ENCODE peak calls at places on chromosomes 13 and 19, in four cellular contexts. M is body of pancreas; T is effector memory CD4-positive, alpha-beta T cell; I is breast epithelium. E is an unnamed sample.

GRCh38 chr13:39364797-39365468 is 238.1 kb downstream of the LHFPL6 start:
- DNase-seq in I (no peak), T (no peak), M (no peak), E (no peak)

GRCh38 chr13:20803180-20803965 is 29.6 kb upstream of the EEF1AKMT1 start:
- DNase-seq in I (no peak), M (no peak), T (no peak), E (no peak)

GRCh38 chr19:51023946-51024345 is 2.5 kb downstream of the KLK11 start:
- DNase-seq in M (no peak), I (no peak), T (no peak), E (no peak)

GRCh38 chr13:84400711-84401110 is 518.4 kb upstream of the SLITRK1 start:
- DNase-seq in T (no peak), I (no peak), M (no peak), E (no peak)

GRCh38 chr13:45799451-45799850 is 52.1 kb downstream of the SIAH3 start:
- DNase-seq in M (no peak), I (no peak), T (no peak), E (no peak)

GRCh38 chr13:46655727-46656180 is 102.8 kb downstream of the LRCH1 start:
- DNase-seq in M (peak; percentile 46), I (peak; percentile 83), T (no peak), E (no peak)

GRCh38 chr19:40613669-40614594 is 12.8 kb downstream of the LTBP4 start:
- DNase-seq in I (peak; percentile 84), M (peak; percentile 60), T (peak; percentile 63), E (no peak)

GRCh38 chr13:98541701-98542203 is 35.2 kb downstream of the STK24 start:
- DNase-seq in T (no peak), I (no peak), M (no peak), E (no peak)

GRCh38 chr13:36872621-36873020 is 47.4 kb downstream of the SMAD9 start:
- DNase-seq in I (no peak), M (no peak), T (no peak), E (no peak)

GRCh38 chr13:87777395-87777794 is 106.2 kb downstream of the SLITRK5 start:
- DNase-seq in T (no peak), I (no peak), M (no peak), E (no peak)

GRCh38 chr19:7391218-7391670 is 42.5 kb downstream of the ARHGEF18 start:
- DNase-seq in I (no peak), T (no peak), M (peak; percentile 56), E (no peak)

GRCh38 chr13:57874530-57874929 is 243.0 kb downstream of the PCDH17 start:
- DNase-seq in M (no peak), T (no peak), I (no peak), E (no peak)

GRCh38 chr13:37539176-37539575 is 59.4 kb downstream of the POSTN start:
- DNase-seq in M (no peak), T (no peak), I (no peak), E (no peak)

GRCh38 chr13:44273991-44274810 is 99.4 kb upstream of the SERP2 start:
- DNase-seq in I (no peak), T (no peak), M (no peak), E (no peak)

GRCh38 chr19:22528956-22529355 is 105.2 kb upstream of the ZNF492 start:
- DNase-seq in T (no peak), I (no peak), M (no peak), E (no peak)

GRCh38 chr13:100710176-100710575 is 35.6 kb upstream of the TMTC4 start:
- DNase-seq in M (no peak), I (no peak), T (no peak), E (no peak)

GRCh38 chr13:34294483-34295129 is 476.7 kb downstream of the RFC3 start:
- DNase-seq in M (no peak), I (no peak), T (no peak), E (no peak)

DNA sequence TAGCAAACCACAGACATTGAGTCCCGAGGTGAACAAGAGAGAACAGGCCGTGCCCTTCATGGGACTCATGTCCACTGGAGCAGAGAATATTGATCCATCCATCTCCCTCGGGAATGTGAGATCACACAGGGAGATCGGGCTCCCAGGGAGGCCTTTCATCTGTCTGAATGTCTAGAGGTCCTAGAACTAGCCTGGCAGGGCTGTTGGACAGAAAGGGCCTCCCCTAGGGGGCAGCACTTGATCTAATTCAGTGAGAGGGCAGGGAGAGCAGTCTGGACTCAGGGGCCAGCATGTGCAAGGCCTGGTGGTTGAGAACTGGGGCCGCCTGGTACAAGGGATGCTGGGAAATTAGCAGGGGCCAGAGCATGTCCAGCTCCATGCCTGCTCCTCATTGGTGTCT is 4.3 kb downstream of the RUVBL2 start:
- DNase-seq in T (no peak), M (peak; percentile 32), I (no peak), E (no peak)
- H3K27ac ChIP-seq in T (no peak overlapping the region), M (no peak overlapping the region), I (no peak overlapping the region), E (no peak overlapping the region)

GRCh38 chr19:9149976-9150375 is 9.8 kb downstream of the ZNF317 start:
- DNase-seq in I (no peak), M (no peak), T (no peak), E (no peak)
- H3K9me3 ChIP-seq in I (peaks cover 61% of the 10 kb centered on the region), M (no peaks in the 10 kb centered on the region), T (peaks cover 10% of the 10 kb centered on the region), E (peaks cover 33% of the 10 kb centered on the region)

GRCh38 chr19:56084835-56085536 is 36.1 kb downstream of the ZNF787 start:
- DNase-seq in T (no peak), I (peak; percentile 50), M (no peak), E (no peak)
- H3K27ac ChIP-seq in T (no peak overlapping the region), I (no peak overlapping the region), M (no peak overlapping the region), E (no peak overlapping the region)

DNA sequence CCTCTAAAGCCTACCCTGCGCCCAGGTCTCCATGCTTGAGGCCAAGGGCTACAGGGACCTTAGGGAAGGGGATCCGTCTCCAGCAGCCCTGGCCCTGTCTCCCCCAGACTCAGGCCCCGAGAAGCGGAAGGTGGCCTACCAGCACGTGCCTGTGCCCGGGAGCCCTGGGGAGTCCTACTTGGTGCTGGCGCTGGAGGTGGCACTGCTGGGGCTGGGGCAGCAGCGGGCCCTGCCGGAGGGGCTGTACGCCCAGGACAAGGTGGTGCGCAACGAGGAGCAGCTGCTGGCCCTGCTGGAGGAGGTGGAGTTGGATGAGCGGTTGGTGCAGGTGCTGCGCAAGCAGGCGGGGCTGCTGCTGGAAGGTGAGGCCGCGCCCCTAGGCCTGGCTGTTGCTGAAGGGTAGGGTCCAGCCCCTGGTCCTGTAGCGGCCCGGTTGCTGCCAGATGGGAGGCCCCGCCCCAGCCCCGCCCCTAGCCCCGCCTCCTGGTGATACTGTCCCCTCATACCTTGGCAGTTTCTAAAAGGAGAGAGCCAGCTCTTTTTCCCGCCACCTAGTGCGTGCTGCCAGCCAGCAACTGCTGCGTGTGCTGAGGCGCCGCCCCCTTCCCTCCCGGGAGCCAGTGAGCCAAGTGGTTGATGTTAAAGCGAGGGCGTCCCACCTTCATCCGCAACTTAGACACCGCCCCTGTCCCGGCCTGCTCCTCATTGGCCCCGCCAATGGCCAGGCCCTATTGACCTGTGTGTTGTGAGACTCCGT is 22.6 kb downstream of the ZSWIM4 start:
- DNase-seq in M (peak; percentile 92), I (no peak), T (no peak), E (no peak)
- H3K9me3 ChIP-seq in M (no peaks in the 10 kb centered on the region), I (no peaks in the 10 kb centered on the region), T (no peaks in the 10 kb centered on the region), E (no peaks in the 10 kb centered on the region)

GRCh38 chr19:16404396-16404795 is 67.4 kb downstream of the EPS15L1 start:
- DNase-seq in T (no peak), I (no peak), M (no peak), E (no peak)
- H3K27ac ChIP-seq in T (no peak overlapping the region), I (no peak overlapping the region), M (no peak overlapping the region), E (no peak overlapping the region)

GRCh38 chr19:52155596-52156359 is 15.6 kb downstream of the ZNF836 start:
- DNase-seq in T (no peak), I (no peak), M (no peak), E (no peak)
- H3K9me3 ChIP-seq in T (peaks cover 63% of the 10 kb centered on the region), I (peaks cover 18% of the 10 kb centered on the region), M (no peaks in the 10 kb centered on the region), E (peaks cover 61% of the 10 kb centered on the region)

GRCh38 chr19:18466354-18466753 is 28.4 kb upstream of the ISYNA1 start:
- DNase-seq in T (no peak), I (no peak), M (no peak), E (no peak)
- H3K27ac ChIP-seq in T (no peak overlapping the region), I (peak overlapping the region; percentile 86), M (peak overlapping the region; percentile 79), E (peak overlapping the region; percentile 1)

GRCh38 chr13:50923272-50923671 is 13.7 kb downstream of the RNASEH2B start:
- DNase-seq in M (no peak), I (no peak), T (no peak), E (no peak)
- H3K9me3 ChIP-seq in M (no peaks in the 10 kb centered on the region), I (peaks cover 11% of the 10 kb centered on the region), T (peaks cover 8% of the 10 kb centered on the region), E (peaks cover 14% of the 10 kb centered on the region)

DNA sequence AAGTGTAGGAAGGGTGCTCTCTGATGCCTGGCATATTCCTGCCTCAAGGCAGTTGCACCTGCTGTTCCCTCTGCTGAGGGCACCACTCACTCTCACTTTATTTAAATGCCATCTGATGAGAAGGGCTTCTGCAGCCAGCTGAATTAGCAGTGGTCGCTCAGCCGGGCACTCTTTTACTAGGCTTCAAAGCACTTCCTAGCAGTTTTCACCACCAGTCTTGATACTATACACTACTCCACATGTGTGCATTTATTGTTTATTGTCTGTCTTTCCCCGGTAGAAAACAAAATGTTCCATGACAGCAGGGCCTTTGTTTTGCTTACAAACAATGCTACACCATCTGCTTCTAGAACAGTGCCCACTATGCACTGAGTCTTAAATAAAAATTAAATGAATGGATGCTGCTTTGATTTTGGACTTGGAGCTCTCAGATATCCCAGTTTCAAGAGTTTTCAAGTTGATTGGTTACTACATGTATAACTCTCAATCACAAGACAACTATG is 404.9 kb downstream of the FGF14 start:
- DNase-seq in T (no peak), I (no peak), M (no peak), E (no peak)
- H3K27ac ChIP-seq in T (no peak overlapping the region), I (no peak overlapping the region), M (no peak overlapping the region), E (no peak overlapping the region)

DNA sequence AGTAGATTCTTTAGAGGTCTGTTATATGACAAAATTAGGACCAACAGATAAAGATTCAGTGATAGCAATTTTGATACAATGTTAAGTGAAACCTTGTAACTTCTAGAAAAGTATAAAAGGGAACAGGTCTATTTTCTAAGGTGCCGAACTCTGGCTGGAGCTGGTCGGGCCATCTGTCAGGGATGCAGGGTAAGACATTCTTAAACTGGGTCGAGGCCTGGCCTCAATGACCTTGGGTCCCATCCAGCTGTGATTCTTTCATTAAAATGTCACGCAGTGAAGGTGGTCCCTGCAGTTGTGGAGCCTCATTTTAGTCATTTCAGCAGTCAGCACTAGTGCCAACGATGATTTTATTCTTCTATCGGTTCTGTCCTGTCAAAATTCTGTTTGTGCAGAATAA is 271.9 kb upstream of the SPRY2 start:
- DNase-seq in I (no peak), T (no peak), M (no peak), E (no peak)
- H3K9me3 ChIP-seq in I (no peaks in the 10 kb centered on the region), T (no peaks in the 10 kb centered on the region), M (no peaks in the 10 kb centered on the region), E (no peaks in the 10 kb centered on the region)

E was measured in thoracic aorta.